ENCODE peak calls at places on chromosome 21, in nine cellular contexts. One of them, this sample, is unnamed.

GRCh38 chr21:19981938-19982337 is 1016.3 kb upstream of the NCAM2 start:
- DNase-seq in tibial nerve: no peak
- DNase-seq in ovary: no peak
- DNase-seq in GM23338: peak
- DNase-seq in upper lobe of right lung: no peak
- DNase-seq in kidney epithelial cell: no peak
- DNase-seq in cardiac fibroblast: no peak
- DNase-seq in osteoblast: no peak
- DNase-seq in mammary epithelial cell: no peak
- DNase-seq in this sample: no peak

GRCh38 chr21:37546949-37547614 is 180.5 kb downstream of the DYRK1A start:
- DNase-seq in ovary: no peak
- DNase-seq in cardiac fibroblast: no peak
- DNase-seq in osteoblast: peak
- DNase-seq in tibial nerve: no peak
- DNase-seq in GM23338: no peak
- DNase-seq in mammary epithelial cell: no peak
- DNase-seq in kidney epithelial cell: peak
- DNase-seq in upper lobe of right lung: no peak
- DNase-seq in this sample: no peak

GRCh38 chr21:21230672-21231071 is 232.5 kb downstream of the NCAM2 start:
- DNase-seq in upper lobe of right lung: no peak
- DNase-seq in tibial nerve: no peak
- DNase-seq in osteoblast: no peak
- DNase-seq in kidney epithelial cell: no peak
- DNase-seq in mammary epithelial cell: no peak
- DNase-seq in cardiac fibroblast: peak
- DNase-seq in GM23338: peak
- DNase-seq in ovary: no peak
- DNase-seq in this sample: no peak

GRCh38 chr21:42964086-42964485 is 10.3 kb upstream of the PKNOX1 start:
- DNase-seq in kidney epithelial cell: no peak
- DNase-seq in cardiac fibroblast: no peak
- DNase-seq in tibial nerve: no peak
- DNase-seq in osteoblast: no peak
- DNase-seq in mammary epithelial cell: no peak
- DNase-seq in upper lobe of right lung: no peak
- DNase-seq in GM23338: no peak
- DNase-seq in ovary: no peak
- DNase-seq in this sample: no peak

GRCh38 chr21:33014331-33014730 is 11.4 kb upstream of the OLIG2 start:
- DNase-seq in upper lobe of right lung: no peak
- DNase-seq in GM23338: no peak
- DNase-seq in cardiac fibroblast: no peak
- DNase-seq in osteoblast: no peak
- DNase-seq in ovary: no peak
- DNase-seq in tibial nerve: no peak
- DNase-seq in kidney epithelial cell: no peak
- DNase-seq in mammary epithelial cell: no peak
- DNase-seq in this sample: no peak

GRCh38 chr21:34021726-34022125 is 51.7 kb upstream of the MRPS6 start:
- DNase-seq in kidney epithelial cell: no peak
- DNase-seq in tibial nerve: no peak
- DNase-seq in cardiac fibroblast: no peak
- DNase-seq in ovary: no peak
- DNase-seq in GM23338: no peak
- DNase-seq in mammary epithelial cell: no peak
- DNase-seq in osteoblast: no peak
- DNase-seq in upper lobe of right lung: no peak
- DNase-seq in this sample: no peak

GRCh38 chr21:14403681-14404318 is 20.9 kb upstream of the HSPA13 start:
- DNase-seq in upper lobe of right lung: no peak
- DNase-seq in GM23338: peak
- DNase-seq in osteoblast: peak
- DNase-seq in kidney epithelial cell: no peak
- DNase-seq in mammary epithelial cell: peak
- DNase-seq in tibial nerve: no peak
- DNase-seq in ovary: no peak
- DNase-seq in cardiac fibroblast: peak
- DNase-seq in this sample: no peak

GRCh38 chr21:37804001-37804400 is 112.3 kb downstream of the KCNJ6 start:
- DNase-seq in ovary: no peak
- DNase-seq in mammary epithelial cell: no peak
- DNase-seq in osteoblast: no peak
- DNase-seq in cardiac fibroblast: no peak
- DNase-seq in tibial nerve: no peak
- DNase-seq in kidney epithelial cell: no peak
- DNase-seq in GM23338: no peak
- DNase-seq in upper lobe of right lung: no peak
- DNase-seq in this sample: no peak

GRCh38 chr21:37435120-37435519 is 68.5 kb downstream of the DYRK1A start:
- DNase-seq in upper lobe of right lung: no peak
- DNase-seq in tibial nerve: no peak
- DNase-seq in kidney epithelial cell: peak
- DNase-seq in osteoblast: peak
- DNase-seq in cardiac fibroblast: peak
- DNase-seq in mammary epithelial cell: peak
- DNase-seq in ovary: no peak
- DNase-seq in GM23338: peak
- DNase-seq in this sample: peak

GRCh38 chr21:39527664-39528381 is 76.1 kb downstream of the SH3BGR start:
- DNase-seq in upper lobe of right lung: no peak
- DNase-seq in osteoblast: peak
- DNase-seq in GM23338: no peak
- DNase-seq in tibial nerve: no peak
- DNase-seq in cardiac fibroblast: no peak
- DNase-seq in kidney epithelial cell: no peak
- DNase-seq in mammary epithelial cell: no peak
- DNase-seq in ovary: peak
- DNase-seq in this sample: no peak

GRCh38 chr21:33115586-33116541 is 45.9 kb downstream of the OLIG1 start:
- DNase-seq in GM23338: no peak
- DNase-seq in cardiac fibroblast: no peak
- DNase-seq in ovary: no peak
- DNase-seq in upper lobe of right lung: no peak
- DNase-seq in kidney epithelial cell: no peak
- DNase-seq in mammary epithelial cell: no peak
- DNase-seq in tibial nerve: no peak
- DNase-seq in osteoblast: no peak
- DNase-seq in this sample: no peak

GRCh38 chr21:32727478-32727727 is 410 bp downstream of the SYNJ1 start:
- DNase-seq in osteoblast: no peak
- DNase-seq in kidney epithelial cell: no peak
- DNase-seq in upper lobe of right lung: no peak
- DNase-seq in cardiac fibroblast: no peak
- DNase-seq in ovary: no peak
- DNase-seq in mammary epithelial cell: no peak
- DNase-seq in tibial nerve: no peak
- DNase-seq in GM23338: no peak
- DNase-seq in this sample: no peak

GRCh38 chr21:30072496-30072895 is 94.1 kb downstream of the CLDN17 start:
- DNase-seq in mammary epithelial cell: peak
- DNase-seq in osteoblast: no peak
- DNase-seq in tibial nerve: no peak
- DNase-seq in cardiac fibroblast: peak
- DNase-seq in upper lobe of right lung: no peak
- DNase-seq in ovary: no peak
- DNase-seq in kidney epithelial cell: peak
- DNase-seq in GM23338: peak
- DNase-seq in this sample: no peak

GRCh38 chr21:33196956-33197374 is 32.8 kb upstream of the IFNAR2 start:
- DNase-seq in tibial nerve: peak
- DNase-seq in ovary: peak
- DNase-seq in mammary epithelial cell: peak
- DNase-seq in upper lobe of right lung: peak
- DNase-seq in kidney epithelial cell: peak
- DNase-seq in GM23338: peak
- DNase-seq in cardiac fibroblast: peak
- DNase-seq in osteoblast: no peak
- DNase-seq in this sample: no peak

GRCh38 chr21:29481641-29482040 is 182.9 kb downstream of the BACH1 start:
- DNase-seq in upper lobe of right lung: no peak
- DNase-seq in mammary epithelial cell: no peak
- DNase-seq in ovary: no peak
- DNase-seq in GM23338: no peak
- DNase-seq in kidney epithelial cell: no peak
- DNase-seq in cardiac fibroblast: peak
- DNase-seq in tibial nerve: no peak
- DNase-seq in osteoblast: peak
- DNase-seq in this sample: peak

GRCh38 chr21:33028759-33029511 is 3.2 kb downstream of the OLIG2 start:
- DNase-seq in upper lobe of right lung: no peak
- DNase-seq in kidney epithelial cell: no peak
- DNase-seq in tibial nerve: no peak
- DNase-seq in mammary epithelial cell: no peak
- DNase-seq in osteoblast: peak
- DNase-seq in cardiac fibroblast: no peak
- DNase-seq in GM23338: peak
- DNase-seq in ovary: no peak
- DNase-seq in this sample: no peak

GRCh38 chr21:37551406-37552355 is 185.1 kb downstream of the DYRK1A start:
- DNase-seq in GM23338: no peak
- DNase-seq in osteoblast: peak
- DNase-seq in kidney epithelial cell: no peak
- DNase-seq in tibial nerve: no peak
- DNase-seq in cardiac fibroblast: peak
- DNase-seq in ovary: peak
- DNase-seq in mammary epithelial cell: no peak
- DNase-seq in upper lobe of right lung: no peak
- DNase-seq in this sample: no peak

GRCh38 chr21:39062196-39062900 is 120.9 kb downstream of the PSMG1 start:
- DNase-seq in GM23338: no peak
- DNase-seq in tibial nerve: no peak
- DNase-seq in upper lobe of right lung: no peak
- DNase-seq in mammary epithelial cell: no peak
- DNase-seq in ovary: no peak
- DNase-seq in kidney epithelial cell: no peak
- DNase-seq in osteoblast: no peak
- DNase-seq in cardiac fibroblast: no peak
- DNase-seq in this sample: no peak

GRCh38 chr21:22961248-22961647 is 1963.0 kb downstream of the NCAM2 start:
- DNase-seq in osteoblast: no peak
- DNase-seq in mammary epithelial cell: no peak
- DNase-seq in ovary: no peak
- DNase-seq in tibial nerve: no peak
- DNase-seq in kidney epithelial cell: no peak
- DNase-seq in cardiac fibroblast: no peak
- DNase-seq in upper lobe of right lung: no peak
- DNase-seq in GM23338: no peak
- DNase-seq in this sample: no peak

GRCh38 chr21:33968082-33968997 is 52.7 kb upstream of the ATP5PO start:
- DNase-seq in upper lobe of right lung: no peak
- DNase-seq in kidney epithelial cell: no peak
- DNase-seq in tibial nerve: no peak
- DNase-seq in osteoblast: peak
- DNase-seq in mammary epithelial cell: peak
- DNase-seq in cardiac fibroblast: peak
- DNase-seq in GM23338: peak
- DNase-seq in ovary: no peak
- DNase-seq in this sample: no peak

GRCh38 chr21:39650306-39650705 is 37.6 kb downstream of the B3GALT5 start:
- DNase-seq in GM23338: no peak
- DNase-seq in kidney epithelial cell: no peak
- DNase-seq in cardiac fibroblast: no peak
- DNase-seq in mammary epithelial cell: no peak
- DNase-seq in tibial nerve: no peak
- DNase-seq in upper lobe of right lung: peak
- DNase-seq in osteoblast: no peak
- DNase-seq in ovary: no peak
- DNase-seq in this sample: no peak

GRCh38 chr21:34320006-34320405 is 43.8 kb upstream of the KCNE2 start:
- DNase-seq in tibial nerve: no peak
- DNase-seq in kidney epithelial cell: no peak
- DNase-seq in mammary epithelial cell: no peak
- DNase-seq in cardiac fibroblast: no peak
- DNase-seq in ovary: no peak
- DNase-seq in upper lobe of right lung: no peak
- DNase-seq in GM23338: no peak
- DNase-seq in osteoblast: no peak
- DNase-seq in this sample: no peak

GRCh38 chr21:21737186-21737585 is 739.0 kb downstream of the NCAM2 start:
- DNase-seq in upper lobe of right lung: no peak
- DNase-seq in ovary: no peak
- DNase-seq in mammary epithelial cell: no peak
- DNase-seq in GM23338: no peak
- DNase-seq in osteoblast: no peak
- DNase-seq in kidney epithelial cell: no peak
- DNase-seq in cardiac fibroblast: no peak
- DNase-seq in tibial nerve: no peak
- DNase-seq in this sample: no peak

GRCh38 chr21:24014381-24014780 is 1592.9 kb downstream of the MRPL39 start:
- DNase-seq in GM23338: peak
- DNase-seq in tibial nerve: no peak
- DNase-seq in upper lobe of right lung: no peak
- DNase-seq in osteoblast: no peak
- DNase-seq in ovary: no peak
- DNase-seq in mammary epithelial cell: no peak
- DNase-seq in kidney epithelial cell: no peak
- DNase-seq in cardiac fibroblast: peak
- DNase-seq in this sample: no peak
- TF ChIP-seq CTCF in GM23338: no peak
- TF ChIP-seq CTCF in tibial nerve: no peak
- TF ChIP-seq CTCF in upper lobe of right lung: peak
- TF ChIP-seq CTCF in osteoblast: no peak
- TF ChIP-seq CTCF in ovary: no peak
- TF ChIP-seq CTCF in mammary epithelial cell: peak
- TF ChIP-seq CTCF in kidney epithelial cell: no peak
- TF ChIP-seq CTCF in cardiac fibroblast: peak
- TF ChIP-seq CTCF in this sample: no peak

GRCh38 chr21:35521293-35521692 is 472.2 kb upstream of the RUNX1 start:
- DNase-seq in GM23338: peak
- DNase-seq in osteoblast: no peak
- DNase-seq in mammary epithelial cell: no peak
- DNase-seq in kidney epithelial cell: no peak
- DNase-seq in ovary: no peak
- DNase-seq in cardiac fibroblast: no peak
- DNase-seq in tibial nerve: no peak
- DNase-seq in upper lobe of right lung: no peak
- DNase-seq in this sample: no peak
- H3K4me3 ChIP-seq in GM23338: no peak
- H3K4me3 ChIP-seq in osteoblast: no peak
- H3K4me3 ChIP-seq in mammary epithelial cell: no peak
- H3K4me3 ChIP-seq in kidney epithelial cell: no peak
- H3K4me3 ChIP-seq in ovary: no peak
- H3K4me3 ChIP-seq in cardiac fibroblast: no peak
- H3K4me3 ChIP-seq in tibial nerve: no peak
- H3K4me3 ChIP-seq in upper lobe of right lung: no peak
- H3K4me3 ChIP-seq in this sample: no peak

GRCh38 chr21:31108969-31109368 is 70.7 kb upstream of the KRTAP19-8 start:
- DNase-seq in kidney epithelial cell: no peak
- DNase-seq in tibial nerve: no peak
- DNase-seq in upper lobe of right lung: no peak
- DNase-seq in osteoblast: peak
- DNase-seq in ovary: no peak
- DNase-seq in cardiac fibroblast: peak
- DNase-seq in GM23338: peak
- DNase-seq in mammary epithelial cell: no peak
- DNase-seq in this sample: no peak
- TF ChIP-seq CTCF in kidney epithelial cell: peak
- TF ChIP-seq CTCF in tibial nerve: peak
- TF ChIP-seq CTCF in upper lobe of right lung: no peak
- TF ChIP-seq CTCF in osteoblast: peak
- TF ChIP-seq CTCF in ovary: no peak
- TF ChIP-seq CTCF in cardiac fibroblast: peak
- TF ChIP-seq CTCF in GM23338: peak
- TF ChIP-seq CTCF in mammary epithelial cell: no peak
- TF ChIP-seq CTCF in this sample: peak

GRCh38 chr21:31724552-31724951 is 7.4 kb downstream of the SCAF4 start:
- DNase-seq in cardiac fibroblast: no peak
- DNase-seq in GM23338: no peak
- DNase-seq in osteoblast: no peak
- DNase-seq in mammary epithelial cell: no peak
- DNase-seq in ovary: no peak
- DNase-seq in upper lobe of right lung: no peak
- DNase-seq in tibial nerve: no peak
- DNase-seq in kidney epithelial cell: no peak
- DNase-seq in this sample: no peak
- H3K4me3 ChIP-seq in cardiac fibroblast: no peak
- H3K4me3 ChIP-seq in GM23338: no peak
- H3K4me3 ChIP-seq in osteoblast: no peak
- H3K4me3 ChIP-seq in mammary epithelial cell: no peak
- H3K4me3 ChIP-seq in ovary: no peak
- H3K4me3 ChIP-seq in upper lobe of right lung: no peak
- H3K4me3 ChIP-seq in tibial nerve: no peak
- H3K4me3 ChIP-seq in kidney epithelial cell: no peak
- H3K4me3 ChIP-seq in this sample: no peak

This sample was measured in AG04449.